ENCODE peak calls at places on chromosome 3, in seven cellular contexts. L is cardiac muscle cell; K is sigmoid colon; H is NT2/D1; G is HCT116; T is effector memory CD4-positive, alpha-beta T cell; J is PC-3. Z is an unnamed sample. For H3K9me3, the result is how much of the 10 kb centered on the place peaks cover.

GRCh38 chr3:151859905-151860304 is 13.5 kb upstream of the SUCNR1 start:
- DNase-seq in L (no peak), H (no peak), K (no peak), T (no peak), G (no peak), J (no peak), Z (no peak)

GRCh38 chr3:79199966-79200365 is 567.8 kb downstream of the ROBO1 start:
- DNase-seq in L (no peak), G (no peak), T (no peak), J (no peak), H (no peak), K (no peak), Z (no peak)

GRCh38 chr3:114650808-114651207 is 357.0 kb downstream of the TIGIT start:
- DNase-seq in G (peak), H (no peak), L (no peak), J (peak), T (no peak), K (no peak), Z (no peak)

GRCh38 chr3:71052725-71053124 is 530.8 kb downstream of the FOXP1 start:
- DNase-seq in H (no peak), G (no peak), J (no peak), L (no peak), T (no peak), K (no peak), Z (no peak)

GRCh38 chr3:37536033-37536432 is 325.6 kb upstream of the CTDSPL start:
- DNase-seq in T (no peak), G (no peak), L (no peak), K (no peak), J (no peak), H (no peak), Z (no peak)

GRCh38 chr3:10946526-10946925 is 46.0 kb upstream of the SLC6A1 start:
- DNase-seq in T (no peak), J (peak), H (no peak), K (no peak), L (no peak), G (no peak), Z (no peak)

GRCh38 chr3:195905970-195906864 is 2.1 kb downstream of the TNK2 start:
- DNase-seq in L (no peak), K (peak), H (no peak), J (peak), T (no peak), G (no peak), Z (no peak)

GRCh38 chr3:2839886-2840285 is 270.3 kb downstream of the IL5RA start:
- DNase-seq in G (no peak), L (no peak), K (no peak), H (no peak), T (no peak), J (peak), Z (no peak)

GRCh38 chr3:148975277-148975676 is 16.1 kb upstream of the GYG1 start:
- DNase-seq in T (no peak), H (no peak), G (no peak), J (no peak), K (no peak), L (no peak), Z (no peak)
- H3K4me3 ChIP-seq in T (no peak), H (no peak), G (no peak), J (no peak), K (no peak), L (no peak), Z (no peak)

DNA sequence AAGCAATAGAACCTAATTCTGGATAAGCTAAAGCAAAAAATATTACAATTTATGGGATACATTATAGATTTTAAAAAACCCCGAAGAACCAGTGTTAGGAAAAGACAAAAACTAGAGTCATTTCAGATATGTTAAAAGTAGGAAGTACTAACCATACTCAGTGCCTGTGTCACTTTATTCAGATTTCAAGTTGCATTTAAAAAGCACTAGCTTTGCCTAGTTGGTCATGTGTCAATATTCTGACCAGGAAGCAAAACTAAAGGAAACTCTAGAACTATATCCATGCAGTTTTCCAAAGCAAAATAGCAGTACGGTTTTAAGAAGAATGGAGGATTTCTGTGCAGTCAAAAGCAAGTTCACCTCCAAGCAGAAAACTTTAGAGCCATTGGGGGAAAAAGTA is 88.4 kb downstream of the RAP2B start:
- DNase-seq in J (no peak), G (no peak), K (no peak), T (no peak), H (no peak), L (no peak), Z (no peak)
- H3K9me3 ChIP-seq in J (under half), G (under half), K (under half), T (under half), H (under half), L (under half), Z (under half)

GRCh38 chr3:166560253-166560652 is 723.0 kb upstream of the BCHE start:
- DNase-seq in J (no peak), G (no peak), H (no peak), K (no peak), T (no peak), L (no peak), Z (no peak)
- H3K4me3 ChIP-seq in J (no peak), G (no peak), H (no peak), K (no peak), T (no peak), L (no peak), Z (no peak)

GRCh38 chr3:17590465-17590864 is 152.0 kb downstream of the TBC1D5 start:
- DNase-seq in L (no peak), T (no peak), K (no peak), G (no peak), J (no peak), H (no peak), Z (no peak)
- H3K9me3 ChIP-seq in L (under half), T (under half), K (under half), G (under half), J (under half), H (under half), Z (under half)

GRCh38 chr3:98894791-98895576 is 6.5 kb downstream of the DCBLD2 start:
- DNase-seq in L (no peak), J (no peak), K (no peak), T (no peak), G (no peak), H (no peak), Z (no peak)
- H3K4me3 ChIP-seq in L (no peak), J (peak), K (no peak), T (no peak), G (peak), H (no peak), Z (no peak)

DNA sequence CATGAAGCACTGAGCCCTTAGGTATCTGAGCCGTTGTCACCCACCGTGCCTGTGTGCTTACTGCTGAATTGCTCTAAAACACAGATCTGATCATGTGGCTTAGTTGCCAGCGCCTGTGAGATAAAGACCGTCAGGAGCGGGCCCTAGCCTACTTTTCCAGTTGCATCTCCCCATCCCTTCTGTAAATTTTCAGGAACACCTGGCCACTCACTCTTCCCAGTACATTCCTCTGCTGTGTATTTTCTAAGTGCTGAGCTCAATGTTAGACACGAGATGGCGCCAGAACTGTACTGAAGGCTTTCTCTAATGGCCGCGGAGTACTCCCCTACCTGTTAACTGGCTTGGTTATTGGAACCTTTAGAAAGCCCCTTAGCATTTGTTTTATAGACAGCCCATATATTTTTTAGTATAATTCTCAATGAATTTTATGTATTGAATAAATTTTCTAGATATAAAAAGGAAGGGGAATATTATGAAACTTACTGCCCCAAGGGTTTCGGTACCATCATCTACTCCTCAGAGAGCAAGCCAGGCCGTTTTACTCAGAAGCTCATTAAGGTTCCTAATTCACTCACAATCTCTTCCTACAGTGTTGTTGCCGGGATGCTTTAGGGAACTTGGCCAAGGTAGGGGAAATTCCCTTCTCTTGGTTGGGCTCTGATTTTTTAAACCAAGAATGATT is 16.7 kb upstream of the WNT7A start:
- DNase-seq in T (no peak), K (peak), L (peak), G (peak), H (peak), J (peak), Z (no peak)
- H3K9me3 ChIP-seq in T (under half), K (under half), L (under half), G (under half), H (under half), J (under half), Z (under half)

DNA sequence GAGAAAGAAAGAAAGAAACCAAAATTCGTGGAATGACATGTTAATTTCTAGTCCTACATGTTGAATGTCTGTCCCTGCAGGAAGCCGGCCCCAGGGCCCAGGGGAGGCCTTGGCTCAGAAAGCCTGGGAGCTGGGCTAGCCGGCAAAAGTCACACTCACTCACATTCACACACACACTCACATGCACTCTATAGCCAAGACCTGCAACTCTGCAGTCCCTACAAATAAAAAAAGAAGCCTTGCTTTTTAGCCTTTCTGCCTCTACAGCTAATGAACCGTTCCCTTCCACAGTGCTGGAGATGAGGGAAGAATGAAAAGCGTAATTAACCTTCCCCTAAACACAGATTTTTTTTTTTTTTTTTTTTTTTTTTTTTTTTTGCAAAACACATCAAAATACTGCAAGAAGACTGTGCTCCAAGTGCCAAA is 4.4 kb downstream of the MECOM start:
- DNase-seq in H (no peak), T (no peak), K (no peak), L (no peak), J (no peak), G (no peak), Z (no peak)
- H3K4me3 ChIP-seq in H (no peak), T (no peak), K (no peak), L (peak), J (no peak), G (no peak), Z (no peak)

DNA sequence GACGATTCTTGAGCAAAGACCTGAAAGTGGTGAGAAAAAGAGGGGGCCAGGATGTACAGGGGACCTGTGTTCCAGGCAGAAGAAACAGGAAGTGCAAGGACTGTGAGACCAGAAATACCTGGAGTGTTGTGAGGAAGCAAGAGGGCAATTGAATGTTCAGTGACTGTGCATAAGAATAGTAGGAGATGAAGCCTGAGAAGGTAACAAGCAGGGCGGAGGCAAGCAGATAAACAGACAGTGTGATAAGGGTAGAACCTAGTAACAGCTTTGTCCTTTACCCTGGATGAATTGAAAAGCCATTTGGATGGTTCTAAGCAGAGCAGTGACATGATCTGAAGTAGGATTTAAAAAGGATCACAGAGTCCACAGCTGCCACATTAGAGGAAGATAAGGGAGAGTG is 4.0 kb upstream of the PLOD2 start:
- DNase-seq in H (no peak), T (no peak), L (peak), J (no peak), K (no peak), G (no peak), Z (no peak)
- H3K9me3 ChIP-seq in H (under half), T (under half), L (under half), J (under half), K (under half), G (under half), Z (under half)

DNA sequence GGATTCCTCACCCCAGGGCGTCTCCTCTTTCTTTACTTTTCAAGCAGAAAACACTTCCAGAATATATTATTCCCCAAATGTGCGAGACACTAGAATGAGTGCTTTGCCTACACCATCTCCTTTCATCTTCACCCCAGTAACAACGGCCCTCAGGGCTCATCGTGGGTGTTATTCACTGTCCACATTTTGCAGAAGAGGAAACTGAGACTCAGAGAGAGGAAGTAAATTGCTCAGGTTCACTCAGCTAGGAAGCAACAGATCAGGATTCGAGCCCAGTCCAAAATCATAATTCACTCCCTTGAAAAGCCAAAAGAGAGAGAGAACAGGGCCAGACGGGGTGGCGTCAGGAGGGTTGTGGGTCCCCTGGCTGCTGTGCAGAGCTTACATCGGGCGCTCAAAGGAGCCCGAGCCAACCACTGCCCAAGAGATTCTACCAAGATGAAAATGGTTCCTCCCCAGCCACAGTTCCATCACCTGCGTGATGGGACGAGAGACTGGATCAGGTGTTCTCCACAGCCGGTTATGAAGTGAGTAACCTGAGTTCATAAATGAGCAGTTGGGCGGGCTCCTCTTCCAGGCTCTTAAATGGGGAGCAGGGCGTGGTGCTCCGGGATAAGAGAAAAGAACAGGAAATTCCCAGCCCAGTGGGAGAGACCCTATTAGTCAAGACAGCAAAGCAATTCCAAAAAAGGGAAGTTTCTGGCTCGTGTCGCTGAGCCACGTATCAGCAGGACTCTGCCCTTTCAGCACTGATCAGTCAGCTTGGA is 48.6 kb upstream of the FLNB start:
- DNase-seq in K (no peak), L (no peak), G (no peak), J (no peak), T (no peak), H (no peak), Z (no peak)
- H3K4me3 ChIP-seq in K (no peak), L (no peak), G (no peak), J (no peak), T (no peak), H (no peak), Z (no peak)

GRCh38 chr3:6578526-6578925 is 282.4 kb upstream of the GRM7 start:
- DNase-seq in L (no peak), K (no peak), G (no peak), H (no peak), J (no peak), T (no peak), Z (no peak)

GRCh38 chr3:6580808-6581207 is 280.1 kb upstream of the GRM7 start:
- DNase-seq in K (no peak), G (no peak), T (no peak), H (no peak), J (no peak), L (peak), Z (no peak)

GRCh38 chr3:6577584-6577983 is 283.3 kb upstream of the GRM7 start:
- DNase-seq in K (no peak), L (no peak), T (no peak), G (no peak), J (no peak), H (no peak), Z (no peak)
- H3K9me3 ChIP-seq in K (under half), L (under half), T (under half), G (under half), J (under half), H (under half), Z (under half)

Z was measured in iPS DF 6.9.